ENCODE peak calls at places on chromosomes 2 and 18, in six cellular contexts. K is ovary, I is A549, J is transverse colon, D is testis, W is IMR-90. S is an unnamed sample.

GRCh38 chr2:12069139-12069538 is 322.7 kb downstream of the LPIN1 start:
- DNase-seq in K (no peak), I (no peak), J (no peak), D (no peak), W (no peak), S (no peak)

GRCh38 chr2:237427807-237428506 is 14.0 kb upstream of the COL6A3 start:
- DNase-seq in K (no peak), I (no peak), J (no peak), D (no peak), W (no peak), S (no peak)

GRCh38 chr2:47904903-47905453 is 1.3 kb downstream of the FBXO11 start:
- DNase-seq in K (peak), I (peak), J (peak), D (peak), W (no peak), S (peak)

GRCh38 chr18:304887-305529 is 37.2 kb upstream of the THOC1 start:
- DNase-seq in K (no peak), I (no peak), J (no peak), D (no peak), W (no peak), S (no peak)

GRCh38 chr18:47204908-47205522 is 28.9 kb upstream of the IER3IP1 start:
- DNase-seq in K (peak), I (peak), J (peak), D (peak), W (peak), S (no peak)

GRCh38 chr2:67054725-67055124 is 342.4 kb upstream of the ETAA1 start:
- DNase-seq in K (no peak), I (no peak), J (no peak), D (peak), W (no peak), S (no peak)

GRCh38 chr18:79637921-79638855 is 41.4 kb upstream of the CTDP1 start:
- DNase-seq in K (no peak), I (no peak), J (no peak), D (no peak), W (no peak), S (no peak)

GRCh38 chr2:36771671-36772070 is 75.2 kb downstream of the VIT start:
- DNase-seq in K (no peak), I (no peak), J (no peak), D (no peak), W (no peak), S (no peak)

GRCh38 chr18:58960946-58961722 is 96.5 kb downstream of the ZNF532 start:
- DNase-seq in K (no peak), I (no peak), J (no peak), D (no peak), W (no peak), S (no peak)

GRCh38 chr2:67669796-67670195 is 272.7 kb downstream of the ETAA1 start:
- DNase-seq in K (no peak), I (no peak), J (no peak), D (no peak), W (no peak), S (no peak)

GRCh38 chr18:51659781-51660180 is 462.3 kb upstream of the MEX3C start:
- DNase-seq in K (no peak), I (no peak), J (no peak), D (no peak), W (no peak), S (no peak)

GRCh38 chr18:22848618-22849017 is 84.5 kb upstream of the RBBP8 start:
- DNase-seq in K (no peak), I (no peak), J (no peak), D (no peak), W (peak), S (no peak)

GRCh38 chr2:178542161-178542560 is 61.9 kb downstream of the PLEKHA3 start:
- DNase-seq in K (no peak), I (no peak), J (no peak), D (no peak), W (no peak), S (no peak)

GRCh38 chr2:176092270-176093144 is at the start of gene HOXD13:
- DNase-seq in K (no peak), I (no peak), J (no peak), D (no peak), W (no peak), S (no peak)

GRCh38 chr2:133653116-133653515 is 84.9 kb upstream of the NCKAP5 start:
- DNase-seq in K (no peak), I (no peak), J (no peak), D (no peak), W (no peak), S (no peak)

GRCh38 chr2:9663008-9663879 is 32.4 kb upstream of the YWHAQ start:
- DNase-seq in K (no peak), I (no peak), J (no peak), D (no peak), W (no peak), S (no peak)

GRCh38 chr18:63366270-63366990 is 576 bp downstream of the KDSR start:
- DNase-seq in K (peak), I (peak), J (peak), D (peak), W (peak), S (peak)

GRCh38 chr2:84338069-84338468 is 121.0 kb downstream of the SUCLG1 start:
- DNase-seq in K (no peak), I (no peak), J (no peak), D (no peak), W (no peak), S (no peak)

GRCh38 chr2:43169987-43170732 is 56.2 kb downstream of the ZFP36L2 start:
- DNase-seq in K (no peak), I (peak), J (peak), D (no peak), W (no peak), S (no peak)

GRCh38 chr2:239827511-239827865 is 197.7 kb downstream of the NDUFA10 start:
- DNase-seq in K (no peak), I (no peak), J (no peak), D (peak), W (no peak), S (no peak)

GRCh38 chr2:202104286-202104870 is 31.3 kb downstream of the KIAA2012 start:
- DNase-seq in K (no peak), I (peak), J (peak), D (peak), W (peak), S (no peak)

GRCh38 chr2:160652236-160652635 is 158.6 kb upstream of the RBMS1 start:
- DNase-seq in K (no peak), I (no peak), J (peak), D (no peak), W (no peak), S (no peak)

GRCh38 chr2:151630372-151630771 is 103.9 kb downstream of the NEB start:
- DNase-seq in K (no peak), I (peak), J (no peak), D (no peak), W (no peak), S (no peak)

GRCh38 chr2:133568172-133568571 is at the start of gene NCKAP5:
- DNase-seq in K (no peak), I (peak), J (peak), D (peak), W (peak), S (peak)

GRCh38 chr2:22904126-22904684 is 480.8 kb upstream of the KLHL29 start:
- DNase-seq in K (no peak), I (peak), J (peak), D (peak), W (no peak), S (no peak)

GRCh38 chr2:30306522-30306921 is 75.2 kb downstream of the LBH start:
- DNase-seq in K (no peak), I (no peak), J (no peak), D (no peak), W (peak), S (no peak)

GRCh38 chr2:181878448-181878847 is 13.1 kb upstream of the ITPRID2 start:
- DNase-seq in K (no peak), I (no peak), J (no peak), D (no peak), W (no peak), S (no peak)

GRCh38 chr2:226526731-226527130 is 272.9 kb downstream of the IRS1 start:
- DNase-seq in K (no peak), I (no peak), J (no peak), D (no peak), W (peak), S (no peak)

GRCh38 chr2:149329470-149330126 is 789 bp upstream of the LYPD6 start:
- DNase-seq in K (peak), I (peak), J (peak), D (peak), W (peak), S (no peak)

GRCh38 chr2:168190590-168191336 is 56.6 kb downstream of the STK39 start:
- DNase-seq in K (no peak), I (no peak), J (no peak), D (no peak), W (no peak), S (no peak)

GRCh38 chr2:69742170-69742952 is 427 bp downstream of the ANXA4 start:
- DNase-seq in K (peak), I (peak), J (no peak), D (peak), W (peak), S (no peak)
- TF ChIP-seq POLR2A in K (no peak), I (no peak), J (no peak), D (no peak), W (no peak), S (no peak)

DNA sequence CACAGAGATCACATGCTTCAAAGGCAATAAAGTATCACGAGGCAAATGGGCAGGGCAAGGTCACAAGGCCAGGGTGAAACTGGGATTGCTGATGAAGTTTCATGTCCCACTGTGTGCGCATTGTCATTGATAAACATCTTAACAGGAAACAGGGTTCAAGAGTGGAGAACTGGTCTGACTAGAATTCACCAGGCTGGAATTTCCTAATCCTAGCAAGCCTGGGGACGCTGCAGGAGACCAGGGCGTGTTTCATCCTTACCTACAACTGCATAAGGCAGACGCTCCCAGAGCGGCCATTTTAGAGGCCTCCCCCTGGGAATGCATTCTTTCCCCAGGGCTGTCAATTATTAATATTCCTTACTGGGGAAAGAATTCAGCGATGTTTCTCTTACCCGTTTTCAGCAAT is 33.2 kb downstream of the PTPN4 start:
- DNase-seq in K (no peak), I (no peak), J (no peak), D (no peak), W (no peak), S (no peak)
- TF ChIP-seq POLR2A in K (no peak), I (no peak), J (no peak), D (no peak), W (no peak), S (no peak)

GRCh38 chr2:174486614-174487535 is at the start of gene GPR155:
- DNase-seq in K (peak), I (peak), J (peak), D (peak), W (peak), S (peak)
- TF ChIP-seq POLR2A in K (peak), I (peak), J (peak), D (no peak), W (peak), S (no peak)

DNA sequence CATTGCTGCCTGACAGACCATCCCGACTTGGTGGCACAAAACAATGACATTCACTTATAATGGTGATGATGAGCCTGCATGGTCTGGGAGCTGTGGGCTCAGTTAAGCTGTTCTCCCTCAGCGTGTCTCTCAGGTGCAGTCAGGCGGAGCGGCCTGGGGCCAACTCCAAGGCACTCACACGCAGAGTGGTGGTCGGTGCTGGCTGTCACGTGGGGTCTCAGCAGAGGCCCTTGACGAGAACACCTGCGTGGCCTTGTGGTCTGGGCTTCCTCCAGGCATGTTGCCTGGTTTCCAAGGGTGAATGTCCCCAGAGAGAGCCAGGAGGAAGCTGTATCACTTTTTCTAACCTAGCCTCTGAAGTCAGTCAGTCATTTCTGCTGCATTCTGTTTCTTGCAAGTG is 29.8 kb downstream of the ARMC9 start:
- DNase-seq in K (no peak), I (no peak), J (no peak), D (no peak), W (no peak), S (no peak)
- TF ChIP-seq POLR2A in K (no peak), I (no peak), J (no peak), D (no peak), W (no peak), S (no peak)

GRCh38 chr2:213016984-213017351 is 134.4 kb downstream of the IKZF2 start:
- DNase-seq in K (no peak), I (no peak), J (no peak), D (no peak), W (peak), S (no peak)

GRCh38 chr2:213016166-213016983 is 135.0 kb downstream of the IKZF2 start:
- DNase-seq in K (no peak), I (no peak), J (no peak), D (no peak), W (no peak), S (no peak)

GRCh38 chr2:213018340-213018901 is 133.0 kb downstream of the IKZF2 start:
- DNase-seq in K (no peak), I (no peak), J (no peak), D (no peak), W (no peak), S (no peak)

GRCh38 chr2:213015387-213016165 is 135.8 kb downstream of the IKZF2 start:
- DNase-seq in K (no peak), I (no peak), J (no peak), D (no peak), W (no peak), S (no peak)

GRCh38 chr2:213017404-213017803 is 134.0 kb downstream of the IKZF2 start:
- DNase-seq in K (no peak), I (no peak), J (no peak), D (no peak), W (no peak), S (no peak)
- TF ChIP-seq POLR2A in K (no peak), I (no peak), J (no peak), D (no peak), W (no peak), S (no peak)

DNA sequence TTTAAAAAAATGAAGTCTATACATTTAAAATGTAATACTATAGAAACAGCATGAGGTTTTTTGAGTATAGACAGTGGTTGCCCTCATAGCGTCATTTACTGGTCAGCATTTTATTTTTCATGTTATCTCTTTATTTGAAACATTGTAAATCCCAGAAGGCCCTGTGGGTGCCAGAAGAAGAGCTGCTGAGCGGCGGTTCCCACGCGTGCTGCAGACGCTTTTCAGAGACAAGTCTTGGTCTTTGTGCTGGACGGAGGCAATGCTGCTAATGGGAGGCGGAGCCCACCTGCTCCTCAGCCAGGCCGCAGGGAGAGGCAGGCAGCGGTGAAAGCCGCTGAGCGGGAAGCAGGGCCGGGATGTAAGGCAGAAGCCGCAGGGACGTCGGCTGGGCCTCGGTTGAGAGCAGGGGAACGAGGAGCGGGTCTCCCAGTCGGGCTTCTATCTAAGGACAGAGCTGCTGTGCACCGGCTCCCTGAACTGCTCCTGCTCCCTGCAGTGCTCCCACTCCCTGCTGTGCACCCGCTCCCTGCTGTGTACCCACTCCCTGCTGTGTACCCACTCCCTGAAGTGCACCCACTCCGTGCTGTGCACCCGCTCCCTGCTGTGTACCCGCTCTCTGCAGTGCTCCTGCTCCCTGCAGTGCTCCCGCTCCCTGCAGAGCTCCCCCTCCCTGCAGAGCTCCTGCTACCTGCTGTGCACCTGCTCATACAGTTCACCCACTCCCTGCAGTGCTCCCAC is 16.6 kb downstream of the TMEM18 start:
- DNase-seq in K (no peak), I (no peak), J (no peak), D (peak), W (no peak), S (no peak)
- TF ChIP-seq POLR2A in K (no peak), I (no peak), J (no peak), D (no peak), W (no peak), S (no peak)

GRCh38 chr2:24050041-24050655 is 607 bp downstream of the FKBP1B start:
- DNase-seq in K (peak), I (no peak), J (peak), D (peak), W (no peak), S (peak)

GRCh38 chr2:24051833-24052232 is 2.3 kb downstream of the FKBP1B start:
- DNase-seq in K (no peak), I (no peak), J (no peak), D (no peak), W (no peak), S (no peak)

GRCh38 chr2:24047703-24048033 is 477 bp upstream of the WDCP start:
- DNase-seq in K (no peak), I (no peak), J (no peak), D (no peak), W (no peak), S (no peak)

GRCh38 chr2:24048662-24049484 is 668 bp upstream of the FKBP1B start:
- DNase-seq in K (no peak), I (no peak), J (no peak), D (no peak), W (no peak), S (no peak)

GRCh38 chr2:24049485-24050021 is at the start of gene FKBP1B:
- DNase-seq in K (peak), I (peak), J (peak), D (peak), W (peak), S (peak)
- TF ChIP-seq POLR2A in K (no peak), I (peak), J (peak), D (no peak), W (no peak), S (peak)

DNA sequence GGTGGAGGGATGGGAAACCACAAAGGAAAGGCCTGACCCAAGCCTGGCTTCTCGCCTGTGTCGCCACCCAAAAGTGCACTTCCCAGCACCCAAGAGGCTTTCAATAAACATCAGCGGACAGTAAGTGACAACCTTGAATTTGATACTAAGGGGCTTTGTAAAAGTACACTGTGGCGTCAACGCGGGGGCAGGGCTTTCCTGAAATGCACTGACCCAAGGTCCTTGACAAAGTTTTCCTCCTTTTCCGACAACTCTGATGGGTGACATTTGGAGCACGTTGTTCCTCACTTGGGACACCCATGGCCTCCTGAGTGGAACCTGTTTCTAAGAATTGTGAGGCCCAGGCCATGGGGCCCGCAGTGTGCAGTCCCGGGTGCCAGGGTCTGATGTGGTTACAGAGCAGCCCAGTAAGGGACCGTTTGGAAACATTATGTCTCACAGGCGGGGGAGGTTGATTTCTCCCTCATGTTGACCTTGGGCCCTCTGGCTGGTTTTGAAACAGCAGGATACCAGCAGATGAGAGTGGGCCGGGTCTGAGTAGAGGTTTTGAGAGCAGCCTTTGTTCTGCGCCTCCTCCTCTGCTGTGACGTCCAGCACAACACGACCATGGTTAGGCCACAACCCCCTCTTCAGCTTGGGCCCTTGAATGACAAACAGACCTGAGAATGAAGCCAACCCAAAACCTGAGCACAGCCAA is 2.8 kb upstream of the ZBTB14 start:
- DNase-seq in K (no peak), I (no peak), J (no peak), D (peak), W (no peak), S (peak)
- TF ChIP-seq POLR2A in K (no peak), I (no peak), J (no peak), D (no peak), W (no peak), S (no peak)

GRCh38 chr2:150426315-150426714 is 61.2 kb downstream of the RND3 start:
- DNase-seq in K (no peak), I (no peak), J (no peak), D (no peak), W (peak), S (no peak)

GRCh38 chr2:150424361-150424760 is 63.1 kb downstream of the RND3 start:
- DNase-seq in K (no peak), I (no peak), J (no peak), D (no peak), W (no peak), S (no peak)

GRCh38 chr2:150426724-150427123 is 60.7 kb downstream of the RND3 start:
- DNase-seq in K (no peak), I (no peak), J (no peak), D (no peak), W (no peak), S (no peak)

GRCh38 chr2:150421252-150421651 is 66.2 kb downstream of the RND3 start:
- DNase-seq in K (no peak), I (no peak), J (no peak), D (no peak), W (no peak), S (no peak)

DNA sequence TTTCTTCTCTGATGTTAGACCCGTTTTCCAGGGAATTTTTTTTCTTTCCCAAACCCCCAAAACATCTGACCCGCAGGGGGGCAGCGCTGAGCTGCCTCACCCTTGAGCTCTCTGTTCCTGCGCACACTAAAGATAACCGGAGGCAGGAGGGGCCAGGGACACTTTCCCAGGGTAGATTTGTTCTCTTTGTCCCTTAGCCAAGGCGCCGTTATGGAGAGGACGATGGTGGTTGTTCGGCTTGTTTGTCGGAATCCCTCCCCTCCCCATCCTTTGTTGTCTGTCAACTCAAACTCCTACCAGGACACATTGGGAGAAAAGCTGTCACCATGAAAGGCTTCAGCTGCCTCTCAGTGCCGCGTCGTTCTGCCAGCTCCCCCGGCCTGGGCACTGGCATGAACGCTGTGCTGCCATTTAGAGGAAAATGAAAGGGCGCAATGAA is 62.3 kb downstream of the RND3 start:
- DNase-seq in K (no peak), I (no peak), J (no peak), D (no peak), W (peak), S (peak)
- TF ChIP-seq POLR2A in K (no peak), I (no peak), J (no peak), D (no peak), W (no peak), S (no peak)